ENCODE peak calls at places on chromosomes 13 and 19, in seven cellular contexts. One of them, this sample, is unnamed.
A peak's percentile ranks its signal among the peaks of the same experiment; 100 is the strongest.

GRCh38 chr19:30669329-30670010 is 297.3 kb downstream of the ZNF536 start:
- DNase-seq in CD4-positive, alpha-beta memory T cell: peak; percentile 23
- DNase-seq in lower leg skin: peak; percentile 39
- DNase-seq in HFF-Myc: no peak
- DNase-seq in fibroblast of pulmonary artery: peak; percentile 41
- DNase-seq in SK-N-SH: peak; percentile 83
- DNase-seq in tibial nerve: peak; percentile 60
- DNase-seq in this sample: peak; percentile 32

GRCh38 chr19:41627966-41628675 is 1.2 kb upstream of the CEACAM4 start:
- DNase-seq in tibial nerve: no peak
- DNase-seq in SK-N-SH: no peak
- DNase-seq in CD4-positive, alpha-beta memory T cell: no peak
- DNase-seq in HFF-Myc: no peak
- DNase-seq in fibroblast of pulmonary artery: no peak
- DNase-seq in lower leg skin: no peak
- DNase-seq in this sample: no peak

GRCh38 chr13:43742911-43743310 is 43.9 kb downstream of the ENOX1 start:
- DNase-seq in HFF-Myc: no peak
- DNase-seq in lower leg skin: no peak
- DNase-seq in tibial nerve: no peak
- DNase-seq in CD4-positive, alpha-beta memory T cell: no peak
- DNase-seq in SK-N-SH: no peak
- DNase-seq in fibroblast of pulmonary artery: no peak
- DNase-seq in this sample: no peak

GRCh38 chr13:39244561-39245230 is 206.4 kb downstream of the NHLRC3 start:
- DNase-seq in lower leg skin: no peak
- DNase-seq in fibroblast of pulmonary artery: no peak
- DNase-seq in tibial nerve: no peak
- DNase-seq in SK-N-SH: no peak
- DNase-seq in HFF-Myc: no peak
- DNase-seq in CD4-positive, alpha-beta memory T cell: no peak
- DNase-seq in this sample: no peak

GRCh38 chr19:11018179-11018578 is 57.3 kb downstream of the SMARCA4 start:
- DNase-seq in HFF-Myc: no peak
- DNase-seq in CD4-positive, alpha-beta memory T cell: no peak
- DNase-seq in lower leg skin: no peak
- DNase-seq in fibroblast of pulmonary artery: no peak
- DNase-seq in tibial nerve: no peak
- DNase-seq in SK-N-SH: no peak
- DNase-seq in this sample: no peak

GRCh38 chr13:33994198-33994597 is 176.2 kb downstream of the RFC3 start:
- DNase-seq in fibroblast of pulmonary artery: no peak
- DNase-seq in SK-N-SH: no peak
- DNase-seq in HFF-Myc: no peak
- DNase-seq in lower leg skin: no peak
- DNase-seq in CD4-positive, alpha-beta memory T cell: no peak
- DNase-seq in tibial nerve: no peak
- DNase-seq in this sample: no peak

GRCh38 chr19:18346091-18346490 is 5.7 kb downstream of the PGPEP1 start:
- DNase-seq in CD4-positive, alpha-beta memory T cell: no peak
- DNase-seq in HFF-Myc: no peak
- DNase-seq in tibial nerve: no peak
- DNase-seq in fibroblast of pulmonary artery: no peak
- DNase-seq in SK-N-SH: no peak
- DNase-seq in lower leg skin: peak; percentile 53
- DNase-seq in this sample: no peak

GRCh38 chr19:56864443-56865125 is 24.1 kb upstream of the PEG3 start:
- DNase-seq in CD4-positive, alpha-beta memory T cell: no peak
- DNase-seq in lower leg skin: no peak
- DNase-seq in SK-N-SH: no peak
- DNase-seq in HFF-Myc: no peak
- DNase-seq in fibroblast of pulmonary artery: no peak
- DNase-seq in tibial nerve: no peak
- DNase-seq in this sample: no peak

GRCh38 chr13:47917022-47917574 is 84.0 kb downstream of the SUCLA2 start:
- DNase-seq in lower leg skin: no peak
- DNase-seq in fibroblast of pulmonary artery: no peak
- DNase-seq in SK-N-SH: no peak
- DNase-seq in tibial nerve: no peak
- DNase-seq in CD4-positive, alpha-beta memory T cell: no peak
- DNase-seq in HFF-Myc: no peak
- DNase-seq in this sample: no peak

GRCh38 chr13:67001363-67001762 is 228.8 kb downstream of the PCDH9 start:
- DNase-seq in HFF-Myc: no peak
- DNase-seq in lower leg skin: no peak
- DNase-seq in tibial nerve: no peak
- DNase-seq in fibroblast of pulmonary artery: no peak
- DNase-seq in SK-N-SH: no peak
- DNase-seq in CD4-positive, alpha-beta memory T cell: no peak
- DNase-seq in this sample: no peak

GRCh38 chr19:399370-399769 is 9.6 kb downstream of the C2CD4C start:
- DNase-seq in tibial nerve: no peak
- DNase-seq in fibroblast of pulmonary artery: no peak
- DNase-seq in HFF-Myc: no peak
- DNase-seq in lower leg skin: no peak
- DNase-seq in CD4-positive, alpha-beta memory T cell: no peak
- DNase-seq in SK-N-SH: no peak
- DNase-seq in this sample: no peak

GRCh38 chr19:49782515-49782914 is 15.7 kb downstream of the AP2A1 start:
- DNase-seq in tibial nerve: no peak
- DNase-seq in CD4-positive, alpha-beta memory T cell: no peak
- DNase-seq in HFF-Myc: no peak
- DNase-seq in fibroblast of pulmonary artery: no peak
- DNase-seq in lower leg skin: no peak
- DNase-seq in SK-N-SH: no peak
- DNase-seq in this sample: no peak

GRCh38 chr19:53849237-53849676 is 18.4 kb upstream of the MYADM start:
- DNase-seq in SK-N-SH: no peak
- DNase-seq in tibial nerve: no peak
- DNase-seq in fibroblast of pulmonary artery: peak; percentile 94
- DNase-seq in CD4-positive, alpha-beta memory T cell: no peak
- DNase-seq in lower leg skin: no peak
- DNase-seq in HFF-Myc: peak; percentile 93
- DNase-seq in this sample: peak; percentile 36

GRCh38 chr19:14002571-14003278 is 3.4 kb downstream of the RFX1 start:
- DNase-seq in tibial nerve: no peak
- DNase-seq in CD4-positive, alpha-beta memory T cell: peak; percentile 33
- DNase-seq in fibroblast of pulmonary artery: no peak
- DNase-seq in HFF-Myc: no peak
- DNase-seq in SK-N-SH: no peak
- DNase-seq in lower leg skin: no peak
- DNase-seq in this sample: no peak

GRCh38 chr19:14005381-14006084 is 587 bp downstream of the RFX1 start:
- DNase-seq in fibroblast of pulmonary artery: peak; percentile 90
- DNase-seq in CD4-positive, alpha-beta memory T cell: peak; percentile 91
- DNase-seq in lower leg skin: peak; percentile 85
- DNase-seq in HFF-Myc: no peak
- DNase-seq in tibial nerve: peak; percentile 75
- DNase-seq in SK-N-SH: peak; percentile 93
- DNase-seq in this sample: peak; percentile 88

GRCh38 chr19:14004619-14005380 is 1.3 kb downstream of the RFX1 start:
- DNase-seq in SK-N-SH: no peak
- DNase-seq in lower leg skin: peak; percentile 79
- DNase-seq in HFF-Myc: no peak
- DNase-seq in tibial nerve: peak; percentile 49
- DNase-seq in CD4-positive, alpha-beta memory T cell: peak; percentile 11
- DNase-seq in fibroblast of pulmonary artery: no peak
- DNase-seq in this sample: no peak

GRCh38 chr19:14000691-14001365 is 5.3 kb downstream of the RFX1 start:
- DNase-seq in fibroblast of pulmonary artery: no peak
- DNase-seq in tibial nerve: no peak
- DNase-seq in SK-N-SH: no peak
- DNase-seq in lower leg skin: no peak
- DNase-seq in HFF-Myc: no peak
- DNase-seq in CD4-positive, alpha-beta memory T cell: no peak
- DNase-seq in this sample: no peak

DNA sequence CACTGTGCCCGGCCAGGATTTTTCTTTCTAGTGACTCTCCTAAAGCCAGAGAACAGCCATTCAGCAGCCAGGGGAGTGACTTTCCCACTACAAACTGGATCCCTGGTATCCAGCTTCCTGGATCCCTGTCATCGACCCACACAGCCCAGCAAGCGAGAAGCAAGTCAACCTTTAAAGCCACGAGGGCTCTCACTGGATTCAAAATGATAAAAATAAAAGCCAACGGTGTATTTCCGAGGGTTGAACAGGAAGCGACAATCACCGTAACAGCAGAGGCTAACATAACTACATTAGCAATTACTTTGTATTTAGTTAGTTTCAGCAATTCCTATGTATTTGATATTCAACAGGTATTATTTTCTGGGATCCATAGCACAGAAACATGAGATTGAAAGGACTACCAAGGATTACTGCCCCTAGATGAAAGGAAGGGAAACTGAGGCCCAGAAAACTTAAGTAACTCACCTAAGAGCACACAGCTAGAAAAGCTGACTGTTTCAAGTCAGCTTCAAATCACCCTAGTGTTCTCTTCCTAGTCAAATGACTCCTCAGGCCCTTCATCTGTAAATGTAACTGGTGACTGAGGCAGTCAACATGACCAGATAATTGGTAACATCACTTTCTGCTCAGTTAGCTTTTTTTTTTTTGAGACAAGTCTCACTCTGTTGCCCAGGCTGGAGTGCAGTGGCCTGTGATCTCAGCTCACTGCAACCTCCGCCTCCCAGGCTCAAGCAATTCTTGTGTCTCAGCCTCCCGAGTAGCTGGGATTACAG is 2.7 kb downstream of the RFX1 start:
- DNase-seq in fibroblast of pulmonary artery: no peak
- DNase-seq in HFF-Myc: no peak
- DNase-seq in tibial nerve: no peak
- DNase-seq in lower leg skin: no peak
- DNase-seq in SK-N-SH: no peak
- DNase-seq in CD4-positive, alpha-beta memory T cell: peak; percentile 36
- DNase-seq in this sample: no peak
- H3K4me3 ChIP-seq in fibroblast of pulmonary artery: no peak overlapping the region
- H3K4me3 ChIP-seq in HFF-Myc: no peak overlapping the region
- H3K4me3 ChIP-seq in tibial nerve: no peak overlapping the region
- H3K4me3 ChIP-seq in lower leg skin: no peak overlapping the region
- H3K4me3 ChIP-seq in SK-N-SH: no peak overlapping the region
- H3K4me3 ChIP-seq in CD4-positive, alpha-beta memory T cell: peak overlapping the region; percentile 4
- H3K4me3 ChIP-seq in this sample: no peak overlapping the region

DNA sequence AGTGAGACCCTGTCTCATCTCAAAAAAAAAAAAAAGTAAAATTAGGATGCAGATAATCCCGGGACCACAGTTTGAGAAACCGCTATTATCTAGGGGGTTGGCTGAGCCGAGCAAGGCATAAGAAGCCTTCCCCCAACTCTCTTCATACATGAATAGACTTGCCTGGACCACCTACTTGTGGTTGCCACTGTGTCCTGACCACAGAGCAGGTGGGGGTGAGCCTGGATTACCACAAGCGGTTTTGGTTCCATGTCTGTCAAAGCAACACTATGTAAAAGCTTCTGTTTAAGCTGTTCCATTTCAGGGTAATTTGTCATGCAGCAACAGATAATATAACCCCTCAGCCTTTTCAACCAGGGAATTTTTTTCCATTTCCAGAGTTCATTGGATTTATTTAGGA is 3.3 kb upstream of the NAPA start:
- DNase-seq in fibroblast of pulmonary artery: no peak
- DNase-seq in lower leg skin: no peak
- DNase-seq in HFF-Myc: no peak
- DNase-seq in CD4-positive, alpha-beta memory T cell: no peak
- DNase-seq in SK-N-SH: no peak
- DNase-seq in tibial nerve: no peak
- DNase-seq in this sample: peak; percentile 14
- H3K4me3 ChIP-seq in fibroblast of pulmonary artery: no peak overlapping the region
- H3K4me3 ChIP-seq in lower leg skin: no peak overlapping the region
- H3K4me3 ChIP-seq in HFF-Myc: no peak overlapping the region
- H3K4me3 ChIP-seq in CD4-positive, alpha-beta memory T cell: no peak overlapping the region
- H3K4me3 ChIP-seq in SK-N-SH: no peak overlapping the region
- H3K4me3 ChIP-seq in tibial nerve: no peak overlapping the region
- H3K4me3 ChIP-seq in this sample: no peak overlapping the region

GRCh38 chr19:12800873-12801465 is 631 bp downstream of the PRDX2 start:
- DNase-seq in fibroblast of pulmonary artery: no peak
- DNase-seq in tibial nerve: no peak
- DNase-seq in HFF-Myc: no peak
- DNase-seq in SK-N-SH: peak; percentile 57
- DNase-seq in CD4-positive, alpha-beta memory T cell: peak; percentile 27
- DNase-seq in lower leg skin: no peak
- DNase-seq in this sample: no peak
- H3K4me3 ChIP-seq in fibroblast of pulmonary artery: peak overlapping the region; percentile 86
- H3K4me3 ChIP-seq in tibial nerve: peak overlapping the region; percentile 80
- H3K4me3 ChIP-seq in HFF-Myc: peak overlapping the region; percentile 98
- H3K4me3 ChIP-seq in SK-N-SH: peak overlapping the region; percentile 74
- H3K4me3 ChIP-seq in CD4-positive, alpha-beta memory T cell: peak overlapping the region; percentile 65
- H3K4me3 ChIP-seq in lower leg skin: peak overlapping the region; percentile 60
- H3K4me3 ChIP-seq in this sample: peak overlapping the region; percentile 87

GRCh38 chr19:3697094-3697493 is 3.2 kb downstream of the PIP5K1C start:
- DNase-seq in fibroblast of pulmonary artery: no peak
- DNase-seq in CD4-positive, alpha-beta memory T cell: no peak
- DNase-seq in SK-N-SH: no peak
- DNase-seq in HFF-Myc: no peak
- DNase-seq in lower leg skin: no peak
- DNase-seq in tibial nerve: no peak
- DNase-seq in this sample: no peak

GRCh38 chr19:3696660-3696995 is 3.6 kb downstream of the PIP5K1C start:
- DNase-seq in lower leg skin: no peak
- DNase-seq in HFF-Myc: no peak
- DNase-seq in CD4-positive, alpha-beta memory T cell: no peak
- DNase-seq in tibial nerve: no peak
- DNase-seq in fibroblast of pulmonary artery: no peak
- DNase-seq in SK-N-SH: no peak
- DNase-seq in this sample: no peak

GRCh38 chr19:3698386-3698950 is 1.8 kb downstream of the PIP5K1C start:
- DNase-seq in SK-N-SH: peak; percentile 49
- DNase-seq in lower leg skin: no peak
- DNase-seq in CD4-positive, alpha-beta memory T cell: no peak
- DNase-seq in HFF-Myc: no peak
- DNase-seq in fibroblast of pulmonary artery: peak; percentile 33
- DNase-seq in tibial nerve: no peak
- DNase-seq in this sample: no peak

GRCh38 chr19:3699071-3699740 is 1.1 kb downstream of the PIP5K1C start:
- DNase-seq in CD4-positive, alpha-beta memory T cell: peak; percentile 33
- DNase-seq in fibroblast of pulmonary artery: peak; percentile 58
- DNase-seq in lower leg skin: peak; percentile 49
- DNase-seq in tibial nerve: peak; percentile 45
- DNase-seq in SK-N-SH: peak; percentile 80
- DNase-seq in HFF-Myc: no peak
- DNase-seq in this sample: peak; percentile 30

DNA sequence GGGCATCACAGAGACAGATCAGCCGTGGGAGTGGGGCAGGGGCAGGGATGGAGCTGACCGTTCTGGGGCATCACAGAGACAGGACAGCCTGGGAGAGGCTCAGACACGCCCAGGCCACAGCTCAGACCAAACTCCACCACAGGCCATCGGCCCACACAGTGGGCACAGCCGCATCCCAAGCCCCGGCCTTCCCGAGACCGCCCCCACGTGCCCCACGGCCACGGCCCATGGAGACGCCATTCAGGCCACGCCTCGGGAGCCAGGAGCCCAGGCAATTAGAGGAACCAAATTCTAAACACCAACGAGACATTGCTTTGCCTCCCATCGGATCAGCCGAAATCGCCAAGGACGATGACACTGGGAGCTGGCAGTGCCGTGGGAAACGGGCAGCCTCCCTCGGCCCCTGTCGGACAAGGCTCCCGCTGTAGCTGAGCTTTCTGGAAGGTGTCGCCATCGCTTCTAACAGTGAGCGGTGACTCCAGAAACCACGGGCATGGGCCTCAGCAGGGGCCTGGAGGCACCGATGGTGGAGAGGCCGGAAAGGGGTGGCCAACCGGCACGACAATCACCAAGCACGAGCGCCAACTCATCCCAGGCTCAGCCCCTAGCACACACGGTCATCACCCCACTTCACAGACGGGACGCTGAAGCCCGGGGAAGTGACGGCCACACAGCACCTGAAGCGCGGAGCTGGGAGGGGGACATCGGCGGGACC is 2.4 kb downstream of the PIP5K1C start:
- DNase-seq in CD4-positive, alpha-beta memory T cell: no peak
- DNase-seq in tibial nerve: no peak
- DNase-seq in HFF-Myc: no peak
- DNase-seq in fibroblast of pulmonary artery: no peak
- DNase-seq in SK-N-SH: no peak
- DNase-seq in lower leg skin: no peak
- DNase-seq in this sample: no peak
- H3K4me3 ChIP-seq in CD4-positive, alpha-beta memory T cell: no peak overlapping the region
- H3K4me3 ChIP-seq in tibial nerve: no peak overlapping the region
- H3K4me3 ChIP-seq in HFF-Myc: no peak overlapping the region
- H3K4me3 ChIP-seq in fibroblast of pulmonary artery: no peak overlapping the region
- H3K4me3 ChIP-seq in SK-N-SH: no peak overlapping the region
- H3K4me3 ChIP-seq in lower leg skin: no peak overlapping the region
- H3K4me3 ChIP-seq in this sample: no peak overlapping the region